ENCODE peak calls at places on chromosome 22, in four cellular contexts. Y is endothelial cell, R is iPS DF 6.9, X is NCI-H2107. U is an unnamed sample.

GRCh38 chr22:41308054-41308453 is 6.7 kb downstream of the ZC3H7B start:
- DNase-seq in Y (no peak), R (no peak), X (no peak), U (no peak)

GRCh38 chr22:21816787-21817496 is 50.5 kb downstream of the MAPK1 start:
- DNase-seq in Y (no peak), R (no peak), X (no peak), U (peak; percentile 91)

GRCh38 chr22:25748704-25749103 is 6.7 kb downstream of the MYO18B start:
- DNase-seq in Y (no peak), R (no peak), X (no peak), U (no peak)

GRCh38 chr22:19406281-19406811 is 25.2 kb downstream of the HIRA start:
- DNase-seq in Y (no peak), R (no peak), X (no peak), U (no peak)

GRCh38 chr22:27032121-27032761 is 374.9 kb downstream of the MIAT start:
- DNase-seq in Y (peak; percentile 48), R (peak; percentile 55), X (no peak), U (no peak)

GRCh38 chr22:39553429-39553828 is 17.1 kb upstream of the CACNA1I start:
- DNase-seq in Y (no peak), R (no peak), X (no peak), U (no peak)

GRCh38 chr22:46107753-46108563 is 42.4 kb upstream of the PPARA start:
- DNase-seq in Y (no peak), R (no peak), X (no peak), U (no peak)

GRCh38 chr22:20752104-20752741 is 21.7 kb upstream of the SERPIND1 start:
- DNase-seq in Y (no peak), R (no peak), X (no peak), U (no peak)

GRCh38 chr22:36156119-36156514 is 4.4 kb downstream of the APOL3 start:
- DNase-seq in Y (no peak), R (no peak), X (no peak), U (no peak)

U was measured in SK-N-MC.